ENCODE peak calls at places on chromosomes 7 and 10, in nine cellular contexts. S, P, B, J, X, K, E, W and N are unnamed samples.

GRCh38 chr10:66747451-66747850 is 178.4 kb upstream of the LRRTM3 start:
- DNase-seq in J (no peak), S (no peak), P (no peak), B (no peak), K (peak), W (no peak), E (no peak), X (no peak), N (no peak)

GRCh38 chr10:34731885-34732701 is 83.0 kb downstream of the PARD3 start:
- DNase-seq in S (no peak), P (no peak), E (no peak), X (no peak), B (no peak), K (peak), W (no peak), J (no peak), N (no peak)

GRCh38 chr7:11485626-11486025 is 346.4 kb downstream of the THSD7A start:
- DNase-seq in K (no peak), J (no peak), S (no peak), E (no peak), X (no peak), W (no peak), B (no peak), P (no peak), N (no peak)

GRCh38 chr7:90216080-90216674 is 4.6 kb downstream of the STEAP2 start:
- DNase-seq in E (no peak), B (no peak), X (no peak), K (no peak), J (no peak), S (no peak), P (no peak), W (peak), N (no peak)

GRCh38 chr7:99996755-99997544 is 18.4 kb upstream of the ZKSCAN1 start:
- DNase-seq in E (no peak), J (no peak), W (no peak), S (no peak), X (no peak), K (no peak), B (no peak), P (no peak), N (no peak)

GRCh38 chr10:955820-956217 is 24.3 kb upstream of the LARP4B start:
- DNase-seq in E (no peak), S (no peak), K (no peak), P (no peak), W (no peak), J (no peak), X (no peak), B (no peak), N (no peak)

GRCh38 chr7:80324032-80324431 is 187.8 kb downstream of the GNAT3 start:
- DNase-seq in X (no peak), S (no peak), K (peak), P (no peak), E (no peak), B (no peak), J (no peak), W (no peak), N (no peak)

GRCh38 chr7:149261829-149262617 is at the start of gene ZNF783:
- DNase-seq in P (peak), W (peak), E (peak), J (peak), X (peak), K (peak), B (peak), S (peak), N (peak)

GRCh38 chr10:112333452-112333851 is 40.5 kb upstream of the ACSL5 start:
- DNase-seq in J (no peak), B (no peak), S (no peak), W (no peak), X (no peak), P (no peak), E (no peak), K (no peak), N (no peak)

GRCh38 chr7:82445226-82445625 is 1.6 kb upstream of the CACNA2D1 start:
- DNase-seq in P (no peak), S (peak), J (no peak), W (peak), X (no peak), K (no peak), E (peak), B (no peak), N (no peak)

GRCh38 chr7:101094791-101095375 is 9.6 kb downstream of the TRIM56 start:
- DNase-seq in S (peak), X (peak), J (peak), B (no peak), W (peak), K (peak), E (no peak), P (peak), N (no peak)

GRCh38 chr10:98377001-98377400 is 38.0 kb downstream of the PYROXD2 start:
- DNase-seq in P (no peak), X (no peak), J (no peak), K (no peak), W (no peak), E (no peak), B (no peak), S (no peak), N (no peak)

GRCh38 chr10:91247360-91248111 is 27.1 kb downstream of the PCGF5 start:
- DNase-seq in E (no peak), S (peak), X (peak), B (no peak), K (peak), P (peak), J (no peak), W (peak), N (no peak)

GRCh38 chr10:111137012-111137411 is 60.2 kb downstream of the ADRA2A start:
- DNase-seq in P (no peak), X (no peak), B (no peak), W (peak), S (peak), K (no peak), J (no peak), E (peak), N (no peak)

GRCh38 chr10:101014966-101015581 is 15.5 kb downstream of the LZTS2 start:
- DNase-seq in P (peak), S (no peak), B (no peak), J (no peak), W (no peak), K (peak), E (no peak), X (no peak), N (no peak)

GRCh38 chr7:42493436-42494198 is 256.6 kb upstream of the GLI3 start:
- DNase-seq in B (peak), K (peak), S (peak), P (peak), J (peak), W (peak), E (peak), X (peak), N (peak)

GRCh38 chr7:3282457-3282856 is 18.6 kb upstream of the SDK1 start:
- DNase-seq in S (no peak), B (peak), J (no peak), W (no peak), P (peak), E (no peak), X (peak), K (no peak), N (no peak)

GRCh38 chr7:100914879-100915442 is 19.3 kb upstream of the ACHE start:
- DNase-seq in B (no peak), S (no peak), P (no peak), W (no peak), E (no peak), J (no peak), X (no peak), K (no peak), N (no peak)

GRCh38 chr10:17951868-17952371 is at the start of gene SLC39A12:
- DNase-seq in J (no peak), P (no peak), B (no peak), W (no peak), K (peak), E (no peak), S (no peak), X (no peak), N (no peak)

GRCh38 chr7:155224116-155224811 is 73.4 kb upstream of the INSIG1 start:
- DNase-seq in S (no peak), W (no peak), K (no peak), E (no peak), P (no peak), X (peak), J (no peak), B (no peak), N (no peak)

GRCh38 chr10:26249681-26250080 is 33.1 kb downstream of the GAD2 start:
- DNase-seq in S (no peak), B (no peak), X (no peak), K (no peak), E (no peak), W (no peak), P (no peak), J (no peak), N (no peak)

GRCh38 chr10:128657508-128657907 is 531.3 kb upstream of the MKI67 start:
- DNase-seq in J (no peak), W (no peak), B (no peak), P (no peak), K (no peak), E (no peak), S (no peak), X (no peak), N (no peak)

GRCh38 chr7:132548489-132549078 is 27.7 kb downstream of the PLXNA4 start:
- DNase-seq in J (no peak), S (no peak), K (no peak), E (no peak), W (no peak), X (no peak), B (no peak), P (no peak), N (no peak)

GRCh38 chr10:96664563-96664962 is 55.8 kb downstream of the PIK3AP1 start:
- DNase-seq in B (no peak), S (peak), K (no peak), J (no peak), W (no peak), P (no peak), X (no peak), E (no peak), N (no peak)

GRCh38 chr10:19817251-19818046 is 1.2 kb downstream of the PLXDC2 start:
- DNase-seq in W (peak), B (peak), P (peak), S (peak), E (peak), X (peak), J (peak), K (peak), N (peak)
- H3K4me3 ChIP-seq in W (peak), B (peak), P (peak), S (peak), E (peak), X (peak), J (peak), K (peak), N (peak)

GRCh38 chr7:141103847-141104429 is 30.1 kb downstream of the TMEM178B start:
- DNase-seq in P (no peak), S (no peak), E (no peak), X (no peak), B (no peak), J (no peak), K (no peak), W (no peak), N (no peak)
- H3K4me3 ChIP-seq in P (no peak), S (no peak), E (no peak), X (no peak), B (no peak), J (no peak), K (no peak), W (no peak), N (no peak)

GRCh38 chr7:69839782-69840181 is 241.5 kb downstream of the AUTS2 start:
- DNase-seq in B (no peak), X (no peak), W (no peak), E (no peak), S (no peak), J (no peak), K (no peak), P (no peak), N (no peak)
- H3K4me3 ChIP-seq in B (no peak), X (no peak), W (no peak), E (no peak), S (no peak), J (no peak), K (no peak), P (no peak), N (no peak)

GRCh38 chr10:12237265-12238220 is 41.6 kb downstream of the CDC123 start:
- DNase-seq in S (no peak), E (no peak), W (no peak), P (no peak), B (no peak), X (no peak), J (no peak), K (peak), N (no peak)

GRCh38 chr10:12238821-12239220 is 42.8 kb downstream of the CDC123 start:
- DNase-seq in J (no peak), B (no peak), K (peak), X (no peak), W (no peak), S (no peak), P (no peak), E (no peak), N (no peak)

GRCh38 chr10:12235116-12235694 is 39.2 kb downstream of the CDC123 start:
- DNase-seq in E (no peak), K (no peak), B (no peak), W (no peak), S (no peak), J (no peak), X (no peak), P (no peak), N (no peak)

GRCh38 chr10:12235796-12236195 is 39.8 kb downstream of the CDC123 start:
- DNase-seq in K (peak), S (no peak), J (no peak), E (no peak), X (no peak), W (no peak), B (no peak), P (no peak), N (no peak)
- H3K4me3 ChIP-seq in K (no peak), S (no peak), J (no peak), E (no peak), X (no peak), W (no peak), B (no peak), P (no peak), N (no peak)

DNA sequence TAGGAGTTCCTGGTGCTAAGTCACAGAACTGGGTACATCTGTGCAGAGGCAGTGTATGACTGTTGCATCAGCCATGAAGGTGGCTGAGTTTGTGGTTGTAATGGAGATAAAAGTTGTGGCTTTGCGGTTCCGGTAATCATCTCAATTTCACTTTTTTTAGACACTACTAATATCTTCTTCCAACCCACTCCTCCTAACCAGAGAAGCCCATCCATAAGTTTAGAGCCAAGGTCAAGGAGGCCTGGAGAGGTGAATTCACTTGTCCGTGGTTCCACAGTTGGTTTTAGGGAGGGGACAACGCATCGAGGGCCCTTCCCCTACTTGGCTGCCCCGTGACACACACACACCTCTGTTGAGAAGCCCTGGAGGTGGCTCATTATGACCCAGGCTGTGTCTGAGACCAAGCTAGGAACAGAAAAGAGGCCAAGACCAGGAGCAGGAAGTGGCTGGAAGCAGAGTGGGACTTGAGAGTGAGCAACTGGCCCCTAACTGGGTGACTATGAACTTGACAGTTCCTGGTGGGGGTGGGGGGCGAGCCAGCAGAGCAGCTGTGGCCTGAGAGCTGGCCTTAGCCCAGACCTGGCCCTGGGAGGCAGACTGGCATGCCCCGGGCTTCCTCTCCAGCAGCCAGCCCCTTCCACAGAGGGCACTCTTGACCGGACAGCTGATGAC is 66.8 kb upstream of the COL13A1 start:
- DNase-seq in W (no peak), X (no peak), S (no peak), E (no peak), B (no peak), P (peak), K (no peak), J (no peak), N (no peak)
- H3K4me3 ChIP-seq in W (no peak), X (no peak), S (no peak), E (no peak), B (no peak), P (no peak), K (no peak), J (no peak), N (no peak)